ENCODE peak calls at places on chromosomes 7 and 10, in ten cellular contexts. S is GM12865, R is cardiac fibroblast, X is tibial artery, W is MM.1S, K is thoracic aorta, M is tibial nerve, V is fibroblast of lung, O is Panc1, N is OCI-LY7. E is an unnamed sample.

GRCh38 chr10:74234569-74234968 is 83.5 kb downstream of the ADK start:
- DNase-seq in S (no peak), R (peak), X (no peak), W (no peak), K (no peak), M (no peak), V (no peak), O (no peak), N (peak), E (no peak)

GRCh38 chr7:77415822-77416620 is at the start of gene GSAP:
- DNase-seq in S (peak), R (peak), X (peak), W (peak), K (no peak), M (peak), V (peak), O (no peak), N (no peak), E (no peak)

GRCh38 chr10:96910488-96911395 is 78.6 kb downstream of the LCOR start:
- DNase-seq in S (peak), R (peak), X (no peak), W (peak), K (no peak), M (peak), V (no peak), O (peak), N (peak), E (peak)

GRCh38 chr7:151010307-151011096 is 13.8 kb downstream of the ATG9B start:
- DNase-seq in S (no peak), R (peak), X (no peak), W (no peak), K (no peak), M (no peak), V (peak), O (no peak), N (no peak), E (no peak)

GRCh38 chr7:28957822-28958234 is 302 bp downstream of the TRIL start:
- DNase-seq in S (no peak), R (no peak), X (no peak), W (no peak), K (no peak), M (no peak), V (no peak), O (no peak), N (no peak), E (peak)

GRCh38 chr7:1085266-1085665 is 2.6 kb upstream of the GPER1 start:
- DNase-seq in S (no peak), R (no peak), X (no peak), W (no peak), K (no peak), M (no peak), V (no peak), O (no peak), N (peak), E (no peak)

GRCh38 chr10:122854648-122855047 is 9.0 kb upstream of the CUZD1 start:
- DNase-seq in S (no peak), R (peak), X (no peak), W (no peak), K (no peak), M (no peak), V (peak), O (peak), N (no peak), E (peak)

GRCh38 chr7:5773661-5774086 is 7.8 kb downstream of the RNF216 start:
- DNase-seq in S (no peak), R (peak), X (peak), W (no peak), K (peak), M (no peak), V (peak), O (peak), N (no peak), E (peak)

GRCh38 chr10:69172241-69172998 is 7.6 kb upstream of the SUPV3L1 start:
- DNase-seq in S (peak), R (no peak), X (no peak), W (no peak), K (no peak), M (no peak), V (no peak), O (no peak), N (no peak), E (peak)

GRCh38 chr7:1168422-1168821 is 8.4 kb upstream of the ZFAND2A start:
- DNase-seq in S (no peak), R (no peak), X (no peak), W (no peak), K (no peak), M (no peak), V (no peak), O (no peak), N (no peak), E (no peak)

GRCh38 chr10:100993986-100994708 is 5.5 kb upstream of the LZTS2 start:
- DNase-seq in S (no peak), R (peak), X (no peak), W (peak), K (no peak), M (no peak), V (no peak), O (no peak), N (no peak), E (peak)

GRCh38 chr7:56097700-56098099 is 4.9 kb upstream of the PHKG1 start:
- DNase-seq in S (peak), R (peak), X (no peak), W (peak), K (no peak), M (peak), V (peak), O (no peak), N (no peak), E (peak)

GRCh38 chr7:41943098-41943577 is 240.2 kb upstream of the INHBA start:
- DNase-seq in S (peak), R (peak), X (peak), W (peak), K (no peak), M (peak), V (peak), O (peak), N (peak), E (peak)

GRCh38 chr7:40850017-40850416 is 715.2 kb downstream of the SUGCT start:
- DNase-seq in S (no peak), R (no peak), X (no peak), W (no peak), K (no peak), M (no peak), V (peak), O (no peak), N (no peak), E (peak)

GRCh38 chr7:98878365-98879197 is at the start of gene TRRAP:
- DNase-seq in S (peak), R (peak), X (peak), W (peak), K (no peak), M (peak), V (peak), O (no peak), N (peak), E (peak)

GRCh38 chr7:98879989-98880337 is 1.6 kb downstream of the TRRAP start:
- DNase-seq in S (no peak), R (no peak), X (no peak), W (no peak), K (no peak), M (no peak), V (no peak), O (no peak), N (no peak), E (no peak)

GRCh38 chr7:98877692-98878364 is 504 bp upstream of the TRRAP start:
- DNase-seq in S (no peak), R (no peak), X (no peak), W (no peak), K (no peak), M (no peak), V (no peak), O (no peak), N (no peak), E (no peak)

GRCh38 chr7:98880485-98880884 is 2.2 kb downstream of the TRRAP start:
- DNase-seq in S (no peak), R (no peak), X (no peak), W (no peak), K (no peak), M (no peak), V (no peak), O (no peak), N (no peak), E (no peak)

DNA sequence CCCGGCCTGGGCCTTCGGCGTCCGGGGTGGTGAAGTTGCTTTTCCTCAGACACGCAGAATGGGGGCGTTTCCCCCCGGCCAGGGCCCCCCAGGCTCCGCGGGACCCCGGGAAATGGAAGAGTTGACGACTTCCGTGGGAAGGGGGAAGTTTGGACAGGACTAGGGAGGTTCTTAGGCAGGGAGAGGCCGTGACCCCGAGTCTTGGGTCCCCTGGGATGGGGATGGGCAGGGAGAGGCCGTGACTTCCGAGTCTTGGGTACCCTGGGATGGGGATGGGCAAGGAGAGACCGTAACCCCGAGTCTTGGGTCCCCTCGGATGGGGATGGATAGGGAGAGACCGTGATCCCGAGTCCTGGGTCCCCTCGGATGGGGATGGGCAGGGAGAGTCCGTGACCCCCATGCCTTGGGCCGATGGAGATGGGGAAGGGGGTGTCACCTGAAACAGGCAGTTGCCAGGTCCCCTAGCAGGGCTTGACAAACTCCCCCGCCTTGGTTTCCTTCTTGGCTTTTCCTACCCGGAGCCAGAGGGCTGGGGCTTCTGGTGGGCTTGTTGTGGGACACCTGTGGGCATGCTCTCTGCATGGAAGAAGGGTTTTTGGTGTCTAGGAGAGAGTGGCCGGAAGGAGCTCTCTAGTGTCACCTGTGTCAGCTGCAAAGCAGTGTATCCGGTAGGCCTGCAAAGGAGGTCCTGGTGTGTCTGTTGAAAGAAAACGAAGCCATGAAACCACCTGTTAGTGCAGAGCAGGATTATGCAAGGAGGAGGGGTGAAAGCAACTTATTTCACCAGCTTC is 1.1 kb downstream of the TRRAP start:
- DNase-seq in S (peak), R (no peak), X (no peak), W (peak), K (no peak), M (no peak), V (no peak), O (no peak), N (peak), E (peak)
- TF ChIP-seq CTCF in S (peak), R (no peak), X (no peak), W (peak), K (peak), M (no peak), V (no peak), O (no peak), N (peak), E (peak)

GRCh38 chr10:119254355-119254754 is 47.0 kb downstream of the GRK5 start:
- DNase-seq in S (no peak), R (no peak), X (no peak), W (no peak), K (no peak), M (no peak), V (no peak), O (no peak), N (no peak), E (no peak)
- H3K4me3 ChIP-seq in S (no peak), R (no peak), X (no peak), W (no peak), K (no peak), M (no peak), V (no peak), O (no peak), N (no peak), E (no peak)

GRCh38 chr10:508726-509125 is 180.7 kb downstream of the DIP2C start:
- DNase-seq in S (no peak), R (no peak), X (peak), W (no peak), K (no peak), M (no peak), V (no peak), O (no peak), N (no peak), E (no peak)

GRCh38 chr10:507908-508444 is 181.5 kb downstream of the DIP2C start:
- DNase-seq in S (no peak), R (no peak), X (peak), W (no peak), K (no peak), M (no peak), V (no peak), O (no peak), N (no peak), E (no peak)

GRCh38 chr10:506451-507354 is 182.8 kb downstream of the DIP2C start:
- DNase-seq in S (no peak), R (no peak), X (peak), W (no peak), K (no peak), M (no peak), V (no peak), O (no peak), N (no peak), E (no peak)

GRCh38 chr10:505459-505858 is 184.0 kb downstream of the DIP2C start:
- DNase-seq in S (no peak), R (no peak), X (peak), W (no peak), K (no peak), M (no peak), V (no peak), O (no peak), N (peak), E (no peak)

GRCh38 chr10:507355-507699 is 182.1 kb downstream of the DIP2C start:
- DNase-seq in S (no peak), R (no peak), X (peak), W (no peak), K (no peak), M (no peak), V (no peak), O (no peak), N (no peak), E (no peak)
- TF ChIP-seq CTCF in S (no peak), R (no peak), X (no peak), W (no peak), K (no peak), M (no peak), V (no peak), O (no peak), N (no peak), E (no peak)

GRCh38 chr7:50332241-50333176 is 28.0 kb downstream of the IKZF1 start:
- DNase-seq in S (no peak), R (no peak), X (no peak), W (no peak), K (no peak), M (no peak), V (no peak), O (no peak), N (no peak), E (no peak)
- H3K4me3 ChIP-seq in S (peak), R (no peak), X (no peak), W (no peak), K (no peak), M (no peak), V (no peak), O (no peak), N (peak), E (no peak)